ENCODE peak calls at places on chromosomes 11 and 22, in ten cellular contexts. F is testis, P is tibial nerve, M is brain microvascular endothelial cell, I is bronchial epithelial cell, S is body of pancreas, B is ascending aorta, Z is foreskin fibroblast, W is fibroblast of pulmonary artery, E is AG04449. L is an unnamed sample.

GRCh38 chr11:57640068-57640800 is 9.5 kb downstream of the YPEL4 start:
- DNase-seq in B (no peak), S (no peak), E (no peak), M (no peak), P (no peak), Z (no peak), I (no peak), F (no peak), W (no peak), L (no peak)

GRCh38 chr11:845872-846271 is 3.2 kb downstream of the TSPAN4 start:
- DNase-seq in E (no peak), I (no peak), W (peak; percentile 36), F (no peak), B (no peak), Z (peak; percentile 69), M (no peak), P (no peak), S (no peak), L (no peak)

GRCh38 chr22:29907753-29908515 is 25.0 kb downstream of the MTMR3 start:
- DNase-seq in F (peak; percentile 92), Z (peak; percentile 96), B (no peak), I (peak; percentile 98), P (peak; percentile 62), E (peak; percentile 67), W (peak; percentile 95), M (peak; percentile 97), S (peak; percentile 87), L (peak; percentile 81)

GRCh38 chr11:78958444-78958843 is 383.8 kb upstream of the NARS2 start:
- DNase-seq in B (no peak), E (no peak), P (no peak), W (no peak), S (no peak), F (no peak), M (no peak), Z (no peak), I (no peak), L (no peak)

GRCh38 chr22:34800265-34800664 is 265.7 kb upstream of the ISX start:
- DNase-seq in Z (no peak), P (peak; percentile 33), W (no peak), B (no peak), E (peak; percentile 38), M (no peak), I (no peak), F (no peak), S (no peak), L (peak; percentile 84)

GRCh38 chr22:45630436-45630835 is 41.2 kb upstream of the ATXN10 start:
- DNase-seq in S (no peak), P (no peak), M (no peak), W (no peak), E (no peak), F (no peak), B (no peak), Z (no peak), I (no peak), L (no peak)

GRCh38 chr22:21920341-21921183 is 32.1 kb downstream of the PPM1F start:
- DNase-seq in B (no peak), S (no peak), P (no peak), W (no peak), M (no peak), F (no peak), E (no peak), I (no peak), Z (no peak), L (no peak)

GRCh38 chr11:80167766-80168165 is 726.9 kb upstream of the TENM4 start:
- DNase-seq in B (no peak), F (no peak), I (peak; percentile 8), P (no peak), M (no peak), S (no peak), W (no peak), E (no peak), Z (no peak), L (peak; percentile 49)

GRCh38 chr11:133078591-133079179 is 453.6 kb downstream of the OPCML start:
- DNase-seq in M (peak; percentile 37), B (no peak), F (peak; percentile 79), W (peak; percentile 31), S (peak; percentile 46), E (no peak), I (no peak), P (peak; percentile 51), Z (peak; percentile 62), L (peak; percentile 42)

GRCh38 chr22:25235547-25236290 is 16.3 kb downstream of the CRYBB2 start:
- DNase-seq in F (peak; percentile 92), W (peak; percentile 84), M (peak; percentile 60), B (no peak), I (peak; percentile 55), P (peak; percentile 18), E (no peak), Z (peak; percentile 70), S (peak; percentile 86), L (peak; percentile 68)

GRCh38 chr11:10488121-10488580 is 33.1 kb downstream of the AMPD3 start:
- DNase-seq in E (no peak), P (no peak), B (no peak), Z (no peak), I (peak; percentile 97), F (peak; percentile 2), S (no peak), W (no peak), M (no peak), L (no peak)

GRCh38 chr11:129458278-129458677 is 82.6 kb downstream of the BARX2 start:
- DNase-seq in E (no peak), F (no peak), I (peak; percentile 98), P (no peak), W (no peak), Z (no peak), B (no peak), S (no peak), M (no peak), L (no peak)

GRCh38 chr11:50412832-50413231 is 380.2 kb downstream of the OR4C45 start:
- DNase-seq in E (no peak), B (no peak), W (no peak), Z (no peak), S (no peak), I (no peak), F (no peak), M (no peak), P (no peak), L (no peak)

GRCh38 chr22:47023871-47024270 is 261.4 kb downstream of the TBC1D22A start:
- DNase-seq in I (no peak), E (no peak), B (no peak), W (no peak), M (no peak), F (no peak), Z (no peak), S (no peak), P (no peak), L (no peak)

GRCh38 chr11:107834995-107835394 is 23.6 kb downstream of the SLC35F2 start:
- DNase-seq in S (no peak), B (no peak), F (no peak), P (no peak), I (no peak), E (no peak), M (no peak), W (no peak), Z (no peak), L (no peak)

GRCh38 chr11:57762235-57762866 is 749 bp downstream of the CTNND1 start:
- DNase-seq in E (no peak), B (no peak), S (peak; percentile 36), F (peak; percentile 41), W (no peak), I (no peak), Z (peak; percentile 29), P (no peak), M (no peak), L (no peak)

GRCh38 chr11:16041207-16041606 is 315.1 kb downstream of the SOX6 start:
- DNase-seq in W (no peak), F (no peak), Z (no peak), E (no peak), S (no peak), M (no peak), B (no peak), P (no peak), I (no peak), L (no peak)
- TF ChIP-seq CTCF in W (no peak), F (no peak), Z (no peak), E (no peak), S (no peak), M (no peak), B (no peak), P (no peak), I (no peak), L (no peak)

DNA sequence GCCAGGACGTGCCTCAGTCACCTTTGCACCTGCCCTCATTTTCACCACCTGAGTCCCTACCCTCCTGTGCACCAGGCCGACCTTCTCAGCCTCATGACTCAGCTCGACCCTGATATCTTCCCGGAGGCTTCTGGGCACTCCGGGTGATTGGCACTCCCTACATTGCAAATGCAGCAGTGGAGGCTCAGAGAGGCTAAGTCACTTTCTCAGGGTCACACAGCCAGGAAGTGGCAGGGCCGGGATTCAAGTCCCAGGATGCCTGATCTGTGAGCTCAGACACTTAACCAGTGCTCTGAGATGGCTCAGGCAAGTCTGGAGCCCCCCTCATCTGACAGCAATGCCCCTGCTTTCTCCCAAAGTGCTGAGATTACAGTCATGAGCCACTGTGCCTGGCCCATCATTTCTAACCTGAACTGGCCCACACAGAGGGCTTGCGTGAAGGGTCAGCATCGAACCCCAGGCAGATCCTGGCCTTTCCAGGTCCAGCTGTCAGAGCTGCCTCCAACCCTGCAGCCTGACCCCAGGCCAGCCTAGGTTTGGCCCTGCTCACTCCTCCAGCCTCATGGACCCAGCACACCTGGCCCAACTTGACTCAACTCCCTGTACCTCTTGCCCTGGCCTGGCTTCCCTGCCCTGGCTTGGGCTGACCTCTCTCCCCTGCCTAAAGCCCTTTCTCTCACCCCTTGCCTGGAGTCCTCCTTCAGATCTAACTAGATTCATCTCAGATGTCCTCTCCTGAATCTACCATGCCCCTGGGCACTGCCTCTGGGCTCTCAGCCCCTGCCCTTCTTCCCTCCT is 40.7 kb upstream of the RTL6 start:
- DNase-seq in S (no peak), Z (no peak), F (no peak), B (no peak), P (no peak), M (no peak), I (no peak), E (no peak), W (no peak), L (no peak)
- TF ChIP-seq CTCF in S (no peak), Z (no peak), F (no peak), B (no peak), P (no peak), M (no peak), I (no peak), E (no peak), W (no peak), L (no peak)

GRCh38 chr11:125062931-125063428 is at the start of gene SLC37A2:
- DNase-seq in I (peak; percentile 64), W (peak; percentile 50), Z (peak; percentile 86), P (peak; percentile 41), M (peak; percentile 27), E (no peak), B (peak; percentile 51), S (peak; percentile 68), F (peak; percentile 56), L (peak; percentile 53)
- TF ChIP-seq CTCF in I (peak; percentile 26), W (no peak), Z (no peak), P (peak; percentile 39), M (no peak), E (peak; percentile 27), B (peak; percentile 9), S (peak; percentile 32), F (peak; percentile 11), L (no peak)

GRCh38 chr11:36702330-36703054 is 104.5 kb upstream of the RAG2 start:
- DNase-seq in W (peak; percentile 75), Z (peak; percentile 80), I (peak; percentile 68), M (peak; percentile 50), F (peak; percentile 41), S (peak; percentile 20), B (no peak), E (peak; percentile 4), P (peak; percentile 29), L (peak; percentile 58)
- TF ChIP-seq CTCF in W (peak; percentile 88), Z (peak; percentile 69), I (peak; percentile 76), M (peak; percentile 82), F (peak; percentile 77), S (peak; percentile 90), B (peak; percentile 70), E (peak; percentile 75), P (peak; percentile 58), L (peak; percentile 86)

L was measured in AG10803.